ENCODE peak calls at places on chromosomes 5 and 9, in nine cellular contexts. X, D, B, H, W, S, Z, K and C are unnamed samples. For H3K4me1, the result is how much of the 10 kb centered on the place peaks cover.

GRCh38 chr5:78277715-78278114 is 16.8 kb downstream of the AP3B1 start:
- DNase-seq in S (no peak), D (no peak), B (no peak), H (no peak), Z (no peak), W (no peak), X (no peak), K (no peak), C (no peak)

GRCh38 chr9:16029796-16030363 is 477.0 kb downstream of the CCDC171 start:
- DNase-seq in K (no peak), W (no peak), D (no peak), S (no peak), X (no peak), Z (no peak), B (no peak), H (no peak), C (no peak)

GRCh38 chr5:158224200-158224599 is 365.3 kb upstream of the CLINT1 start:
- DNase-seq in W (no peak), Z (no peak), H (no peak), X (no peak), D (no peak), B (no peak), S (no peak), K (no peak), C (peak)

GRCh38 chr9:19085295-19085694 is 17.4 kb downstream of the HAUS6 start:
- DNase-seq in W (peak), Z (no peak), D (no peak), K (no peak), H (no peak), B (peak), S (no peak), X (peak), C (no peak)

GRCh38 chr9:92728831-92729734 is 35.5 kb downstream of the BICD2 start:
- DNase-seq in H (no peak), S (no peak), Z (no peak), B (no peak), K (no peak), X (no peak), W (peak), D (peak), C (peak)

GRCh38 chr9:21833090-21833801 is 30.8 kb downstream of the MTAP start:
- DNase-seq in B (no peak), H (no peak), S (no peak), Z (no peak), K (no peak), X (no peak), W (no peak), D (no peak), C (no peak)

GRCh38 chr5:31078931-31079330 is 114.6 kb upstream of the CDH6 start:
- DNase-seq in S (no peak), D (no peak), B (no peak), Z (no peak), H (no peak), W (peak), K (no peak), X (no peak), C (no peak)

GRCh38 chr5:77180167-77181081 is 30.1 kb upstream of the PDE8B start:
- DNase-seq in B (no peak), K (peak), S (peak), W (peak), X (peak), H (no peak), Z (no peak), D (peak), C (peak)

GRCh38 chr9:103082494-103082893 is 87.4 kb downstream of the CYLC2 start:
- DNase-seq in K (no peak), X (no peak), Z (no peak), W (no peak), D (no peak), H (no peak), B (no peak), S (no peak), C (no peak)

GRCh38 chr5:179699640-179700298 is 1.0 kb downstream of the CANX start:
- DNase-seq in K (peak), X (peak), S (no peak), H (no peak), D (no peak), W (peak), B (peak), Z (peak), C (no peak)

GRCh38 chr5:1473746-1474145 is 28.5 kb upstream of the SLC6A3 start:
- DNase-seq in K (no peak), X (no peak), S (no peak), Z (no peak), B (no peak), H (no peak), D (no peak), W (no peak), C (no peak)

GRCh38 chr5:139214646-139215045 is 16.5 kb upstream of the SIL1 start:
- DNase-seq in H (no peak), S (no peak), D (no peak), K (no peak), W (no peak), Z (no peak), X (no peak), B (no peak), C (no peak)

GRCh38 chr5:139215176-139215975 is 17.2 kb upstream of the SIL1 start:
- DNase-seq in X (peak), H (no peak), B (no peak), K (no peak), D (no peak), W (no peak), S (no peak), Z (no peak), C (no peak)

GRCh38 chr5:139207302-139208000 is 9.3 kb upstream of the SIL1 start:
- DNase-seq in X (no peak), B (no peak), H (no peak), S (no peak), W (no peak), Z (no peak), D (no peak), K (no peak), C (no peak)

GRCh38 chr5:139212484-139212883 is 14.3 kb upstream of the SIL1 start:
- DNase-seq in H (no peak), D (no peak), W (no peak), S (no peak), B (no peak), Z (no peak), K (no peak), X (no peak), C (no peak)

DNA sequence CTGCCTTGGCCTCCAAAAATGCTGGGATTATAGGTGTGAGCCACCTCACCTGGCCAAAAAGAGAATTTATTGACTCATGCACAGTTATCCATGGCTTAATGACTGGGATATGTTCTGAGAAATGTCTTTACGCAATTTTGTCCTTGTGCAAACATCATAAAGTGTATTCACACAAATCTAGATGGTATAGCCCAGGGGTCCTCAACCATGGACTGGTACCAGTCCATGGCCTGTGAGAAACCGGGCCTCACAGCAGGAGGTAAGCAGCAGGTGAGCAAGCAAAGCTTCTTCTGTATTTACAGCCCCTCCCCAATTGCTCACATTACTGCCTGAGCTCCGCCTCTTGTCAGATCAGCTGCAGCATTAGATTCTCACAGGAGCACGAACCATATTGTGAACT is 12.4 kb upstream of the SIL1 start:
- DNase-seq in W (peak), H (no peak), Z (no peak), S (no peak), B (no peak), K (no peak), D (no peak), X (no peak), C (no peak)
- TF ChIP-seq CTCF in W (no peak), H (no peak), Z (no peak), S (no peak), B (no peak), K (no peak), D (no peak), X (no peak), C (no peak)

GRCh38 chr9:101498323-101498722 is 35.3 kb upstream of the RNF20 start:
- DNase-seq in Z (no peak), W (no peak), B (no peak), D (no peak), H (no peak), K (no peak), X (no peak), S (no peak), C (no peak)

DNA sequence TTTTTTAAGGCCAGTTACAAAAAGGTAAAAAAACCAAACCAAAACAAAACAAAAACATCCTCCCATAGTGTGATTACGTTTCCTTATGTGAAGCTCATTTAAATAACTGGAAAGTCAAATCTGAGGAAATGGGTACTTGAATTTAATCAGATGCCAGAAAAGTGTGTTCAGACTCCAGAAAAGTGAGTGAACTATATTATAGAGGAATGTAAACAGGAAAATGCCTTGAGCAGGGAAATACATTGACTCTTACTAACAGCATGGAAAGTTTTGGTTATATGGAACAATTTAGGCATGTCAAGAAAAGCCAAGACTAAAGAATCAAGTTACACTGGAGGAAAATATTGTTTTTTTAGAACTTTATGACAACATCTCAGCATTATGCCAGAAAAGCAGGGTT is 37.8 kb upstream of the RNF20 start:
- DNase-seq in Z (peak), K (no peak), B (no peak), X (peak), H (no peak), D (no peak), S (no peak), W (no peak), C (no peak)
- H3K4me3 ChIP-seq in Z (no peak), K (no peak), B (no peak), X (no peak), H (no peak), D (no peak), S (no peak), W (no peak), C (no peak)

DNA sequence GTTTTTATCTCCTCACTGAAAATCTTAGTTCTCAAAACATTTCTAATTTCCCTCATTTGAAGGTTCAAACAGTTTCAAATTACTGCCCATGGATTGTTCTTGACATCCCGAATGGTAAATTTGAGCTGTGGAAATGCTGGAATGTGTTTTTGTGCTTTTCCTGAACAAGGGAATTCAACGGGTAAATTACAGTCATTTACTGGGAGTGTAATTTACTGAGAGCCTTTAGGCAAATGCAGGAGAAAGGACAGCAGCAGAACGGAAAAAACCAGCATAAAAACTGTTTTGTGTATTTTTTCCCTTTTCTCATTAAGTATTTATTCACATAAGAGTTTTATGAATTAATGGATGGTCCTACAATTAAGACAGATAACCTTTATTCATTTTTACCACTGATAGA is 139.2 kb downstream of the PBX3 start:
- DNase-seq in W (no peak), K (no peak), X (no peak), H (no peak), B (no peak), D (no peak), S (no peak), Z (no peak), C (no peak)
- H3K4me1 ChIP-seq in W (half or more), K (under half), X (under half), H (under half), B (under half), D (under half), S (under half), Z (under half), C (under half)

GRCh38 chr9:71253021-71253420 is 131.6 kb upstream of the TRPM3 start:
- DNase-seq in X (no peak), H (no peak), Z (no peak), W (no peak), D (no peak), K (no peak), B (no peak), S (no peak), C (no peak)

GRCh38 chr9:71250626-71251025 is 129.2 kb upstream of the TRPM3 start:
- DNase-seq in S (no peak), D (no peak), H (no peak), W (peak), K (no peak), B (no peak), Z (no peak), X (no peak), C (no peak)

GRCh38 chr9:71254592-71255277 is 133.3 kb upstream of the TRPM3 start:
- DNase-seq in X (no peak), H (no peak), Z (no peak), D (no peak), K (no peak), B (no peak), S (no peak), W (no peak), C (no peak)

GRCh38 chr9:71245651-71246050 is 124.2 kb upstream of the TRPM3 start:
- DNase-seq in K (no peak), Z (no peak), W (no peak), X (no peak), B (no peak), D (no peak), H (no peak), S (no peak), C (no peak)

GRCh38 chr9:71249729-71250317 is 128.4 kb upstream of the TRPM3 start:
- DNase-seq in B (peak), H (no peak), Z (peak), S (no peak), W (peak), K (peak), D (no peak), X (peak), C (peak)
- TF ChIP-seq CTCF in B (peak), H (no peak), Z (peak), S (peak), W (peak), K (peak), D (peak), X (peak), C (no peak)